ENCODE peak calls at places on chromosomes 5 and 9, in eight cellular contexts. P, Q, H, G, L, J, E and X are unnamed samples.

GRCh38 chr9:108865037-108865436 is 3.0 kb downstream of the ACTL7A start:
- DNase-seq in G (no peak), E (no peak), P (no peak), J (no peak), L (no peak), Q (no peak), H (no peak), X (no peak)

GRCh38 chr9:129898205-129898604 is 62.9 kb downstream of the USP20 start:
- DNase-seq in G (peak; percentile 67), E (peak; percentile 47), J (no peak), P (no peak), Q (no peak), H (no peak), L (no peak), X (no peak)

GRCh38 chr5:1316941-1317340 is 22.1 kb upstream of the TERT start:
- DNase-seq in J (no peak), L (no peak), G (no peak), H (no peak), E (no peak), P (no peak), Q (no peak), X (no peak)

GRCh38 chr9:98856982-98857381 is 49.5 kb downstream of the GALNT12 start:
- DNase-seq in G (no peak), J (no peak), E (no peak), P (no peak), Q (no peak), H (no peak), L (no peak), X (no peak)

GRCh38 chr9:133639613-133640012 is 3.5 kb downstream of the DBH start:
- DNase-seq in E (no peak), L (no peak), J (no peak), Q (no peak), G (no peak), P (no peak), H (no peak), X (no peak)

GRCh38 chr5:1037123-1037670 is 28.6 kb downstream of the NKD2 start:
- DNase-seq in L (no peak), Q (no peak), E (no peak), P (no peak), J (no peak), H (no peak), G (no peak), X (no peak)

GRCh38 chr9:134381671-134382505 is 55.6 kb downstream of the RXRA start:
- DNase-seq in E (peak; percentile 65), H (no peak), Q (no peak), P (no peak), L (no peak), G (no peak), J (no peak), X (peak; percentile 30)

GRCh38 chr5:56454219-56454862 is 221.2 kb upstream of the ANKRD55 start:
- DNase-seq in E (no peak), H (no peak), J (no peak), L (no peak), G (no peak), P (no peak), Q (no peak), X (no peak)

GRCh38 chr9:33159058-33159759 is 7.9 kb downstream of the B4GALT1 start:
- DNase-seq in E (peak; percentile 61), H (no peak), G (no peak), Q (no peak), J (no peak), P (no peak), L (peak; percentile 75), X (peak; percentile 88)

GRCh38 chr5:65050140-65050539 is 281.4 kb downstream of the CWC27 start:
- DNase-seq in L (no peak), E (no peak), H (no peak), P (no peak), J (no peak), G (no peak), Q (no peak), X (no peak)

GRCh38 chr9:124863371-124863831 is 1.5 kb downstream of the ARPC5L start:
- DNase-seq in P (no peak), H (no peak), L (peak; percentile 54), J (no peak), E (no peak), G (peak; percentile 94), Q (no peak), X (no peak)

GRCh38 chr9:89661956-89662717 is 57.3 kb downstream of the GADD45G start:
- DNase-seq in Q (peak; percentile 88), J (no peak), E (peak; percentile 83), P (no peak), G (peak; percentile 98), H (peak; percentile 32), L (peak; percentile 94), X (peak; percentile 85)

GRCh38 chr5:73280386-73280785 is 107.4 kb downstream of the TMEM174 start:
- DNase-seq in E (no peak), P (no peak), G (peak; percentile 34), Q (no peak), J (no peak), H (no peak), L (no peak), X (no peak)

GRCh38 chr5:143205386-143205785 is 198.1 kb downstream of the NR3C1 start:
- DNase-seq in H (peak; percentile 87), P (no peak), G (peak; percentile 94), Q (no peak), L (no peak), E (peak; percentile 39), J (no peak), X (peak; percentile 77)

GRCh38 chr9:125961037-125961436 is 213.9 kb downstream of the PBX3 start:
- DNase-seq in P (no peak), H (no peak), E (no peak), L (no peak), G (no peak), J (no peak), Q (no peak), X (no peak)

GRCh38 chr5:38913714-38914113 is 67.9 kb downstream of the OSMR start:
- DNase-seq in P (no peak), Q (no peak), L (no peak), E (no peak), J (no peak), H (no peak), G (no peak), X (no peak)

GRCh38 chr9:33202552-33203300 is 35.6 kb upstream of the B4GALT1 start:
- DNase-seq in L (no peak), Q (no peak), H (peak; percentile 81), P (no peak), E (peak; percentile 75), G (no peak), J (peak; percentile 4), X (no peak)

GRCh38 chr5:57199866-57200265 is 26.0 kb downstream of the GPBP1 start:
- DNase-seq in L (no peak), Q (no peak), G (no peak), H (no peak), P (no peak), E (no peak), J (no peak), X (peak; percentile 7)

GRCh38 chr5:123154857-123155467 is 65.9 kb downstream of the PRDM6 start:
- DNase-seq in G (no peak), Q (no peak), P (no peak), L (no peak), J (no peak), H (no peak), E (no peak), X (no peak)

GRCh38 chr5:126808619-126809018 is 31.7 kb downstream of the LMNB1 start:
- DNase-seq in G (peak; percentile 33), Q (no peak), H (no peak), P (no peak), E (peak; percentile 18), L (no peak), J (no peak), X (peak; percentile 44)

GRCh38 chr9:93136011-93136440 is 2.0 kb upstream of the NINJ1 start:
- DNase-seq in P (no peak), H (no peak), G (no peak), J (no peak), L (no peak), E (no peak), Q (no peak), X (no peak)

GRCh38 chr5:60961685-60962084 is 16.7 kb downstream of the NDUFAF2 start:
- DNase-seq in J (no peak), P (no peak), E (peak; percentile 76), L (no peak), Q (no peak), G (no peak), H (peak; percentile 26), X (no peak)

GRCh38 chr9:121742923-121743322 is 91.5 kb downstream of the DAB2IP start:
- DNase-seq in G (no peak), L (no peak), E (no peak), H (no peak), P (no peak), Q (no peak), J (no peak), X (no peak)